ENCODE peak calls at places on chromosomes 1 and 21, in four cellular contexts. R is prostate gland, Y is spleen, H is IMR-90. S is an unnamed sample.

GRCh38 chr1:3463891-3464648 is 9.6 kb downstream of the ARHGEF16 start:
- DNase-seq in R (no peak), Y (peak), H (no peak), S (no peak)

GRCh38 chr1:5120559-5120958 is 466.1 kb downstream of the AJAP1 start:
- DNase-seq in R (no peak), Y (no peak), H (no peak), S (no peak)

GRCh38 chr1:159959451-159959850 is 5.4 kb upstream of the SLAMF9 start:
- DNase-seq in R (peak), Y (no peak), H (no peak), S (no peak)

GRCh38 chr1:216178266-216178665 is 245.0 kb downstream of the USH2A start:
- DNase-seq in R (no peak), Y (no peak), H (peak), S (no peak)

GRCh38 chr1:155005076-155005971 is 2.7 kb downstream of the ZBTB7B start:
- DNase-seq in R (peak), Y (peak), H (no peak), S (no peak)

GRCh38 chr1:247281001-247281574 is 25.2 kb downstream of the VN1R5 start:
- DNase-seq in R (no peak), Y (no peak), H (peak), S (no peak)

GRCh38 chr1:184802739-184803492 is 48.3 kb upstream of the EDEM3 start:
- DNase-seq in R (no peak), Y (no peak), H (peak), S (no peak)

GRCh38 chr1:206814716-206815341 is 42.5 kb upstream of the IL10 start:
- DNase-seq in R (no peak), Y (no peak), H (peak), S (peak)

GRCh38 chr21:14403681-14404318 is 20.9 kb upstream of the HSPA13 start:
- DNase-seq in R (no peak), Y (no peak), H (peak), S (peak)

DNA sequence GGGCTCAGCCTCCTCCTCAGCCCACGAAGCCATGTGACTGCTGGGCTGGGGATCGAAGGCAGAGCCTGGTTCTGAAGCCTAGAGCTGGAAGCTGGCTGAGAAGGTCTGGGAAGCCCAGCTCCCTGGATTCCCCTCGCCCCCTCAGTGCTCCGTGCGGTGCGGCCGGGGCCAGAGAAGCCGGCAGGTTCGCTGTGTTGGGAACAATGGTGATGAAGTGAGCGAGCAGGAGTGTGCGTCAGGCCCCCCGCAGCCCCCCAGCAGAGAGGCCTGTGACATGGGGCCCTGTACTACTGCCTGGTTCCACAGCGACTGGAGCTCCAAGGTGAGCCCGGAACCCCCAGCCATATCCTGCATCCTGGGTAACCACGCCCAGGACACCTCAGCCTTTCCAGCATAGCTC is 9.1 kb downstream of the ADAMTSL4 start:
- DNase-seq in R (no peak), Y (peak), H (no peak), S (no peak)
- H3K4me3 ChIP-seq in R (no peak), Y (peak), H (no peak), S (no peak)

GRCh38 chr1:90347366-90347765 is 352.5 kb downstream of the ZNF326 start:
- DNase-seq in R (no peak), Y (no peak), H (no peak), S (peak)

GRCh38 chr1:90349510-90349909 is 354.6 kb downstream of the ZNF326 start:
- DNase-seq in R (no peak), Y (no peak), H (no peak), S (no peak)

GRCh38 chr1:90351019-90351418 is 356.1 kb downstream of the ZNF326 start:
- DNase-seq in R (no peak), Y (no peak), H (no peak), S (no peak)

GRCh38 chr1:90346757-90347156 is 351.8 kb downstream of the ZNF326 start:
- DNase-seq in R (no peak), Y (no peak), H (no peak), S (no peak)

GRCh38 chr1:90348934-90349333 is 354.0 kb downstream of the ZNF326 start:
- DNase-seq in R (no peak), Y (no peak), H (no peak), S (no peak)
- H3K4me3 ChIP-seq in R (no peak), Y (no peak), H (no peak), S (no peak)

GRCh38 chr1:212241445-212242287 is 43.5 kb upstream of the PPP2R5A start:
- DNase-seq in R (no peak), Y (no peak), H (no peak), S (no peak)
- H3K4me3 ChIP-seq in R (no peak), Y (no peak), H (no peak), S (no peak)

GRCh38 chr1:45848714-45849113 is 45.3 kb downstream of the MAST2 start:
- DNase-seq in R (no peak), Y (no peak), H (no peak), S (no peak)

GRCh38 chr1:45843474-45843905 is 40.1 kb downstream of the MAST2 start:
- DNase-seq in R (no peak), Y (no peak), H (peak), S (no peak)

GRCh38 chr1:45848097-45848496 is 44.7 kb downstream of the MAST2 start:
- DNase-seq in R (no peak), Y (no peak), H (no peak), S (peak)

GRCh38 chr1:45850017-45850416 is 46.6 kb downstream of the MAST2 start:
- DNase-seq in R (no peak), Y (no peak), H (no peak), S (no peak)

GRCh38 chr1:45846931-45847330 is 43.5 kb downstream of the MAST2 start:
- DNase-seq in R (no peak), Y (no peak), H (peak), S (no peak)
- H3K4me3 ChIP-seq in R (no peak), Y (no peak), H (no peak), S (no peak)

GRCh38 chr1:12158362-12159092 is 8.3 kb upstream of the TNFRSF1B start:
- DNase-seq in R (no peak), Y (peak), H (no peak), S (no peak)
- H3K4me3 ChIP-seq in R (no peak), Y (no peak), H (no peak), S (no peak)

DNA sequence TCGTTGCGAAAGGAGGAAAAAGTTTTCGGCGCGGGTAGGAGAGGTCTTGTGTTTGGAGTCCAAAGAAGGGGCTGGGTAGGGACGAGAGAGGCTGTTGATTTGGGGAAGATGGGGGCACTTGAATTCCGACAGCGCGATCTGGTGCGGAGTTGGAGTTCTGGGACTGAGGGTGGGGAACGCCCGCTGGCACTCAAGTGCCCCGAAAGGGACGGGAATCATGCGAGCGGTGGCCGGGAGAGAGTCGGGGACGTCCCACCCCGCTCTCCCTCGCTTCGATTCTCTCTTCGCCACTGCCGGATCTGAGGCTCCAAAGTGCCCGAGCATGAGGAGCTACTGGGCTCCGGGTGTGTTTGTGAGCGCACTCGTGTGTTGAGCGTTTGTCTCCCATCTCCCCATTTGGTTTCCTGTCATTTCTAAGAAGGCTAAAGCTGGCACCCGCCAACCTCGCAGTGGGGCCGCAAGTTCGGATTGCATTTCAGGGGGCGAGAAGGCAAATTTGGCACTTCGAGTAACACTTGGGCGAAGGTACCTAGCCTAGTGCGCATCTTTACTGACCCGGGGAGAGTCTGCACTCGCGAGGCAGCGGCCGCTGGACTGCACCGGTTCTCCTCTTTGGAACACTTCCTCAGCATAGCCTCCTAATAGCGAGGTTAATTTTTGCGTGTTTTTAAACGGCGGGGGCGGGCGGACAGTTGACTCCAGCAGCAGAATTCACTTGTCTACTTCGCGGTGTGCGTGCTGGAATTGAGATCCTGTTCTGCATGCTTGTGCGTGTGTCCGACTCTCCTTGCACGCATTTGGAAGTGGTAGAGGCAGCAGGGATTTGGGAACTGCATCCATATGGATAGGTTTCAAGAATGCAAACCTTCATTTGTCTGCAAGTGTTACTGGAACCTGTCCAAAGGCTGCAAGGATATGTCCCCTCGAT is 1.2 kb downstream of the CHRM3 start:
- DNase-seq in R (no peak), Y (no peak), H (no peak), S (peak)
- H3K4me3 ChIP-seq in R (peak), Y (peak), H (no peak), S (peak)

GRCh38 chr1:78005755-78006154 is 1.0 kb downstream of the DNAJB4 start:
- DNase-seq in R (peak), Y (no peak), H (peak), S (peak)
- H3K4me3 ChIP-seq in R (peak), Y (peak), H (peak), S (peak)

GRCh38 chr21:35045539-35046222 is 3.4 kb downstream of the RUNX1 start:
- DNase-seq in R (no peak), Y (no peak), H (no peak), S (no peak)
- H3K4me3 ChIP-seq in R (no peak), Y (peak), H (no peak), S (no peak)

GRCh38 chr1:21621051-21621450 is 48.1 kb downstream of the RAP1GAP start:
- DNase-seq in R (no peak), Y (no peak), H (no peak), S (no peak)

GRCh38 chr1:21624577-21625389 is 44.4 kb downstream of the RAP1GAP start:
- DNase-seq in R (no peak), Y (no peak), H (no peak), S (no peak)

GRCh38 chr1:21623411-21623961 is 45.7 kb downstream of the RAP1GAP start:
- DNase-seq in R (peak), Y (no peak), H (no peak), S (peak)

GRCh38 chr1:21621761-21622436 is 47.3 kb downstream of the RAP1GAP start:
- DNase-seq in R (no peak), Y (no peak), H (no peak), S (no peak)

DNA sequence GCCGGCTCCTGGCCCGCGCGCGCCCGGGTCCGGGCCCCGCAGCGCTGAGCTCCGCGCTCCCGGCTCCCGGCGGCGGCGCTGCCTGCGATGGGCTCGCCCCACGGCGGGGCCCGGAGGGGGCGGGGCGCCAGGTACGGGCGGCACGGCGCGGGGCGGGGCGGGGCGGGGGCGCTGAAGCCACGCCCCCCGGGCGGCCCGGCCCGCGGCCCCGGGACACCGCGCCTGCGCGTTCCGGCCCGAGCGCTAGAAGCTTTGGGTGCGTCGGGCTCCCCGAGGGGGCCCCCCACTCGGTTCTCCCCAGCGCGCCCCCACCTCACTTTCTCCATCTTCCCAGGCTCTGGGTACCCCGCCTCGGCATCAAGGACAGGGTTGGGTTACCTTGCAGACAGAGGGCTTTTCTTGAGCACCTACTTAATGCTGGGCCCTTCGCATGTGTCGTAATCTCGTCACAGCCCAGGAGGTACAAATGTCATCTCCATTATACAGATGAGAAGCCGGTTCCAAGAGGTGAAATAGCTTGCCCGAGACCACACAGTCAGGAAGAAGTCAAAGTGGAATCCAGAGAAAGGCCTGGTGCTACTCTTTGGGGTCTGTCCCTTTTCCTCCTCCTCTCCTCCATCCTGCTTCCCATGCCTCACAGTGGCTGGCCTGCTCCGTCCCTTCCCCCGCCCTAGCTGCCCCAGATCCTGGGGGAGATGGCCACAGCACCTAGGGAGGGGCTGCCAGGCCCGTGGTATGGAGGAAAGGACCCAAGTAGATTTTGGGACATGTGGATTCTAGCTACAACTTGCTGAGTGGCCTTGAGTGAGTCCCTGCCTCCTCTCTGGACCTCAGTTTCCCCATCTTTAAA is 46.5 kb downstream of the RAP1GAP start:
- DNase-seq in R (peak), Y (no peak), H (no peak), S (peak)
- H3K4me3 ChIP-seq in R (peak), Y (no peak), H (peak), S (peak)